ENCODE peak calls at places on chromosomes 12 and 14, in six cellular contexts. I, N, M, X, R and C are unnamed samples.

GRCh38 chr12:46523863-46524770 is 151.5 kb upstream of the SLC38A2 start:
- DNase-seq in I (peak; percentile 73), N (no peak), M (peak; percentile 7), X (no peak), R (no peak), C (no peak)

GRCh38 chr14:69586420-69586819 is 11.7 kb upstream of the CCDC177 start:
- DNase-seq in I (no peak), N (no peak), M (no peak), X (no peak), R (no peak), C (no peak)

GRCh38 chr14:56173360-56173922 is 55.2 kb downstream of the PELI2 start:
- DNase-seq in I (no peak), N (no peak), M (no peak), X (no peak), R (no peak), C (no peak)

GRCh38 chr12:22477894-22478287 is 66.5 kb downstream of the C2CD5 start:
- DNase-seq in I (no peak), N (no peak), M (no peak), X (no peak), R (no peak), C (no peak)

GRCh38 chr14:90547968-90548367 is 151.1 kb downstream of the CALM1 start:
- DNase-seq in I (no peak), N (no peak), M (no peak), X (peak; percentile 25), R (no peak), C (no peak)

GRCh38 chr12:23931176-23931575 is 18.3 kb downstream of the SOX5 start:
- DNase-seq in I (no peak), N (no peak), M (no peak), X (no peak), R (no peak), C (no peak)

GRCh38 chr12:87866602-87867292 is 162.5 kb downstream of the C12orf50 start:
- DNase-seq in I (peak; percentile 38), N (no peak), M (no peak), X (no peak), R (no peak), C (no peak)

GRCh38 chr12:5036031-5036430 is 7.6 kb upstream of the KCNA5 start:
- DNase-seq in I (no peak), N (no peak), M (no peak), X (no peak), R (no peak), C (no peak)

GRCh38 chr12:67484788-67485480 is 163.6 kb upstream of the DYRK2 start:
- DNase-seq in I (no peak), N (peak; percentile 6), M (no peak), X (no peak), R (no peak), C (no peak)